ENCODE peak calls at places on chromosomes 13 and 19, in six cellular contexts. G is left ventricle myocardium inferior; V is body of pancreas; W is cardiac muscle cell; R is psoas muscle; Q is CD8-positive, alpha-beta memory T cell. A is an unnamed sample.

GRCh38 chr13:112968380-112968909 is 569 bp upstream of the MCF2L start:
- DNase-seq in W (peak), Q (peak), R (no peak), G (peak), V (peak), A (peak)

GRCh38 chr19:58361900-58362271 is 665 bp downstream of the ZNF497 start:
- DNase-seq in G (peak), Q (no peak), R (peak), W (no peak), V (peak), A (peak)

GRCh38 chr19:4375620-4376228 is 24.6 kb downstream of the SH3GL1 start:
- DNase-seq in R (peak), G (no peak), Q (no peak), V (peak), W (no peak), A (peak)

GRCh38 chr19:23313196-23313595 is 63.0 kb upstream of the ZNF724 start:
- DNase-seq in G (no peak), Q (no peak), R (no peak), V (no peak), W (no peak), A (no peak)

GRCh38 chr19:9362905-9363304 is at the start of gene ZNF177:
- DNase-seq in G (no peak), V (no peak), R (no peak), Q (no peak), W (no peak), A (no peak)

GRCh38 chr19:7602240-7602934 is 6.7 kb downstream of the CAMSAP3 start:
- DNase-seq in R (no peak), Q (no peak), W (no peak), G (no peak), V (peak), A (peak)

GRCh38 chr13:114222461-114222968 is 12.2 kb upstream of the CDC16 start:
- DNase-seq in W (peak), R (no peak), Q (no peak), G (no peak), V (peak), A (peak)

GRCh38 chr19:43609872-43610271 is 2.0 kb upstream of the SRRM5 start:
- DNase-seq in V (no peak), R (no peak), Q (no peak), G (no peak), W (no peak), A (no peak)

GRCh38 chr19:38892841-38893240 is 6.6 kb downstream of the SIRT2 start:
- DNase-seq in R (no peak), Q (no peak), G (no peak), V (no peak), W (no peak), A (no peak)

GRCh38 chr19:52648336-52648990 is 10.3 kb upstream of the ZNF83 start:
- DNase-seq in W (no peak), V (no peak), Q (no peak), G (no peak), R (no peak), A (no peak)

GRCh38 chr19:6674868-6675305 is 4.9 kb upstream of the TNFSF14 start:
- DNase-seq in Q (peak), R (peak), V (peak), W (no peak), G (peak), A (peak)

GRCh38 chr19:51691122-51692064 is 1.7 kb upstream of the SPACA6 start:
- DNase-seq in V (no peak), G (no peak), R (no peak), Q (no peak), W (peak), A (peak)

GRCh38 chr13:104357174-104357573 is 1291.0 kb upstream of the SLC10A2 start:
- DNase-seq in R (no peak), V (no peak), Q (no peak), W (no peak), G (no peak), A (no peak)

GRCh38 chr19:56577719-56578602 is 10.7 kb downstream of the ZNF470 start:
- DNase-seq in Q (no peak), G (no peak), W (no peak), R (no peak), V (no peak), A (no peak)
- H3K4me3 ChIP-seq in Q (no peak), G (no peak), W (no peak), R (no peak), V (no peak), A (no peak)

DNA sequence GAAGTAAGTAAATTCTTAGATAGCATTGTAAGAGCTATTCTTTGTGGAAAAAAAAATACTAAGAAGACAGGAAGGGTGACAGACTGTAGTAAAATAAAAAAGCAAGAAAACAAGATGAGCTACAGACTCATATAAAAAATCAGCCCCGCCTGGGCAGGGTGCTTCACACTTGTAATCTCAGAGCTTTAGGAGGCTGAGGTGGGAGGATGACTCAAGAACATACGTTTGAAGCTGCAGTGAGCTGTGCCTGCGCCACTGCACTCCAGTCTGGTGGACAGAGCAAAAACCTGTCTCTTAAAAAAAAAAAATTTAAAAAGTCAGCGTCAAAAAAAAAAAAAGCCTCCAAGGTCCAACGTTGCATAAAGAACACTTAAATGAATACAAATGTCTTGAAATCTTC is 102.1 kb downstream of the VWA8 start:
- DNase-seq in W (no peak), V (no peak), R (no peak), G (no peak), Q (no peak), A (no peak)
- H3K4me3 ChIP-seq in W (no peak), V (no peak), R (no peak), G (no peak), Q (no peak), A (no peak)

GRCh38 chr13:99961634-99962033 is 9.9 kb downstream of the ZIC5 start:
- DNase-seq in Q (no peak), V (no peak), G (no peak), W (no peak), R (no peak), A (no peak)

GRCh38 chr13:99958402-99959126 is 13.0 kb downstream of the ZIC5 start:
- DNase-seq in W (peak), V (no peak), Q (no peak), R (no peak), G (no peak), A (no peak)

GRCh38 chr13:99959127-99959529 is 12.4 kb downstream of the ZIC5 start:
- DNase-seq in G (no peak), R (no peak), Q (no peak), W (no peak), V (no peak), A (no peak)

GRCh38 chr13:99960663-99961440 is 10.7 kb downstream of the ZIC5 start:
- DNase-seq in R (no peak), V (no peak), W (no peak), Q (no peak), G (no peak), A (no peak)

DNA sequence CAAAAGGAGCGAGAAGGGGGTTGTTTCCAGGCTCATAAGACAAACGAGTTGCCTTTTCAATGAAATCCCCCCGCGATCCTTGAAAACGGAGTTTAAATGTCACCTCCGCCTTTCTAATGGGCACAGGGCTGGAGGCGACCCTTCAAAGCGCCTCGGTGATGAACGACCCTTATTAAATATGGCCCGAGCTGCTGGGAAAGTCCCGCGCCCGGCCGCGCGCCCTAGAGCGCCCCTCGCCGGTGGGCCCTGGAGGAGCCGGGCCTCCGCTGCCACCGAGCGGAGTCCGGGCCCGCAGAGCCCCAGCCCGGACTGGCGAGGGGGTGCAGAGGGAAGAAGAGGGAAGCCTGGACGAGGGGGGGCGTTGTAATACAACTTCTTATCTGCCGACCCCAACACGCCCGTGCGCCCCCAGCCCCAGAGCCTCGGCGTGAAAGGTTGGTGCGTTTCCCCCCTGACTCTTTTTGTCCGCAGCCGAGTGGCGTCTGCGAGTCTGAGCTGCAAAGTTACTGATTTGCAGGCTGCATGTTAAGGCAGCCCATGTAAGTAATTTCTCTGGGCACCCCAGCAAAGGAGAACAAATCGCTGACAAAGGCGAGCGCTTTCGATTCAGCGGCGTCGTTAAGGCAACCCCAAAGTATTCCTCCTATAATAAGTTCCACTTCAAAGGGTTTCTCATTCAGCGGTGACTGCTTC is 11.9 kb downstream of the ZIC5 start:
- DNase-seq in R (no peak), G (no peak), Q (no peak), W (peak), V (no peak), A (no peak)
- H3K4me3 ChIP-seq in R (peak), G (peak), Q (peak), W (peak), V (no peak), A (peak)

GRCh38 chr13:32256243-32256642 is 58.9 kb downstream of the ZAR1L start:
- DNase-seq in G (no peak), Q (no peak), V (no peak), W (no peak), R (no peak), A (no peak)

GRCh38 chr13:32255744-32256120 is 59.4 kb downstream of the ZAR1L start:
- DNase-seq in R (no peak), G (no peak), Q (no peak), V (no peak), W (no peak), A (no peak)

GRCh38 chr13:32253911-32254399 is 61.2 kb downstream of the ZAR1L start:
- DNase-seq in R (no peak), W (no peak), G (no peak), V (peak), Q (no peak), A (no peak)

GRCh38 chr13:32254416-32254815 is 60.7 kb downstream of the ZAR1L start:
- DNase-seq in R (no peak), Q (no peak), W (no peak), G (no peak), V (no peak), A (no peak)

DNA sequence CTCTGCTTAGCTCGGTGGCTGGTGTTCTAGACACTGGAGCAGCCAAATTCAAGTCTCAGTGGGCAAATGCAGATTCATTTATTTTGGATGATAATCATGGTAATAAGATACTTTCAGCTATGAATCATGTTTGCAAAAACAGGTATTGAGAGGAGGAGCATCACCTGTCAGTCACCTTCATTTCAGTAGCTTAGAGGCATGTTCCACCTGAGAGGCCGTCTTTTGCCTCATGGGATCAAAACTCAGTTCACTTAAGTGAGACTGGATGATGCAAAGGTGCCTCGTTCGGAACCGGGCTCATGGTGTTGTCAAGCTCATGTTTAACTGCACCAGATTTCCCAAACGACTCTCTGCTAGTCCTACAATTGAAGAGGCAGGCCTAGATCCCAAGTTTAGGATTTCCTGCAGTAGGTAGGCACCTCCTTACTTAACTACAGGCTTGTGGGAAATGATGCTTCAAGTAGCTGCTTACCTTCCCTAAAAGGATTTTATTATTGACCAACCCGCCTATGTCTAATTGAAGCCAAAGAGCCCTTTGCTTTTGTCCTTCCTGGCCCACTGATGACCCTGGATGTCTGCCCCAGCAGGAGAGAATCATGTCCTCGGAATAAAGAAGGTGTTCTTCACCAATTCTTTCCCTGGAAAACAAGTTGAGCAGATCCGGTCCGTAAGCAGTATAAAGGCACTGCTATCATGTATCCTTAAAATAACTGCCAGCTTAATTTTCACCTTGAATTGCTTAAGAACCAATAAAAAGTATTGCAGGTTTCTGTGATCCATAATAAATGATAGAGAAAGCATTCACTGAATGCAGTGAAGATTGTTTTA is 60.0 kb downstream of the ZAR1L start:
- DNase-seq in R (no peak), G (no peak), V (no peak), W (no peak), Q (no peak), A (no peak)
- H3K4me3 ChIP-seq in R (peak), G (peak), V (no peak), W (no peak), Q (no peak), A (peak)

DNA sequence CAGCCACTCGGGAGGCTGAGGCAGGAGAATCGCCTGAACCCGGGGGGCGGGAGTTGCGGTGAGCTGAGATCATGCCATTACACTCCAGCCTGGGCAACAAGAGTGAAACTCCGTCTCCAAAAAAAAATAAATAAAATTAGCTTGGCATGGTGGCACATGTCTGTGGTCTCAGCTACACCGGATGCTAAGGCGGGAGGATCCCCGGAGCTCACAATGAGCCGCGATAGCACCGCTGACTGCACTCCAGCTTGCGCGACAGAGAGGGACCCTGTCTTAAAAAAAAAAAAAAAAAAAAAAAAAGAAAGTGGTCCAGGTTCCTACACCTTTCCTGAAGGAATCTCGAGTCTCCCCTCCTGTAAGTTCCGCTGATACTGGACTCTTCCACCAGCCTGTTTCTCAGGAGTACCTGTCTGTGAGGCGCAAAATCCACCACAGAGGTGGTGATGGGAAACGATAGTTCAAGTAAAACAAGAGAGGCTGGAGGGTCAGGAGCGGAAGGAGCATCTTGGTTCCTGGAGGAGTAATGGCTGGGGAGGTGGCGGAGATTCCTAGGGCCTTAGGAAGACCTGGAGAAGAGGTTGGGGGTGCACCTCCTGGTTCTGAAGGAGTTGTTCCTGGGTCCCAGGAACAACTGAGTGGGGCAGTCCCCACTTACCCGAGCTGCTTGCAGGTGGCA is 468 bp downstream of the FUT1 start:
- DNase-seq in Q (no peak), V (no peak), G (no peak), W (no peak), R (no peak), A (no peak)
- H3K4me3 ChIP-seq in Q (peak), V (peak), G (peak), W (peak), R (peak), A (peak)

GRCh38 chr19:44755219-44755618 is 6.7 kb downstream of the BCL3 start:
- DNase-seq in Q (no peak), W (no peak), R (no peak), G (no peak), V (no peak), A (no peak)
- H3K4me3 ChIP-seq in Q (peak), W (no peak), R (peak), G (peak), V (no peak), A (no peak)

GRCh38 chr19:3178377-3178972 is at the start of gene S1PR4:
- DNase-seq in W (no peak), Q (peak), V (no peak), G (no peak), R (no peak), A (peak)

GRCh38 chr19:3175761-3176714 is 2.5 kb upstream of the S1PR4 start:
- DNase-seq in R (no peak), W (no peak), V (peak), Q (peak), G (no peak), A (no peak)

GRCh38 chr19:3176715-3177501 is 1.7 kb upstream of the S1PR4 start:
- DNase-seq in W (no peak), G (no peak), R (no peak), Q (peak), V (no peak), A (peak)

GRCh38 chr19:3178973-3179738 is 587 bp downstream of the S1PR4 start:
- DNase-seq in V (no peak), Q (no peak), R (no peak), G (no peak), W (no peak), A (no peak)

DNA sequence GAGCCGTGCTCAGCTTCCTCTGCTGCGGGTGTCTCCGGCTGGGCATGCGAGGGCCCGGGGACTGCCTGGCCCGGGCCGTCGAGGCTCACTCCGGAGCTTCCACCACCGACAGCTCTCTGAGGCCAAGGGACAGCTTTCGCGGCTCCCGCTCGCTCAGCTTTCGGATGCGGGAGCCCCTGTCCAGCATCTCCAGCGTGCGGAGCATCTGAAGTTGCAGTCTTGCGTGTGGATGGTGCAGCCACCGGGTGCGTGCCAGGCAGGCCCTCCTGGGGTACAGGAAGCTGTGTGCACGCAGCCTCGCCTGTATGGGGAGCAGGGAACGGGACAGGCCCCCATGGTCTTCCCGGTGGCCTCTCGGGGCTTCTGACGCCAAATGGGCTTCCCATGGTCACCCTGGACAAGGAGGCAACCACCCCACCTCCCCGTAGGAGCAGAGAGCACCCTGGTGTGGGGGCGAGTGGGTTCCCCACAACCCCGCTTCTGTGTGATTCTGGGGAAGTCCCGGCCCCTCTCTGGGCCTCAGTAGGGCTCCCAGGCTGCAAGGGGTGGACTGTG is 1.2 kb downstream of the S1PR4 start:
- DNase-seq in Q (no peak), R (no peak), W (no peak), G (no peak), V (no peak), A (no peak)
- H3K4me3 ChIP-seq in Q (peak), R (no peak), W (no peak), G (peak), V (no peak), A (no peak)

GRCh38 chr19:2089727-2090053 is 6.4 kb downstream of the MOB3A start:
- DNase-seq in Q (no peak), R (no peak), G (no peak), V (no peak), W (no peak), A (no peak)
- H3K4me3 ChIP-seq in Q (no peak), R (peak), G (peak), V (no peak), W (no peak), A (no peak)

GRCh38 chr13:94054159-94054558 is 425.3 kb downstream of the DCT start:
- DNase-seq in R (no peak), Q (no peak), W (peak), V (no peak), G (no peak), A (no peak)
- H3K4me3 ChIP-seq in R (no peak), Q (no peak), W (no peak), V (no peak), G (no peak), A (no peak)

GRCh38 chr19:41914191-41914834 is 13.9 kb downstream of the ERFL start:
- DNase-seq in W (no peak), G (no peak), V (no peak), Q (no peak), R (no peak), A (no peak)

GRCh38 chr19:41916033-41916424 is 12.2 kb downstream of the ERFL start:
- DNase-seq in G (no peak), V (no peak), Q (no peak), R (no peak), W (no peak), A (no peak)

GRCh38 chr19:41913476-41914190 is 14.6 kb downstream of the ERFL start:
- DNase-seq in V (no peak), R (no peak), W (no peak), G (no peak), Q (no peak), A (peak)

GRCh38 chr19:41914906-41915247 is 13.4 kb downstream of the ERFL start:
- DNase-seq in R (no peak), Q (no peak), W (no peak), V (no peak), G (no peak), A (no peak)

DNA sequence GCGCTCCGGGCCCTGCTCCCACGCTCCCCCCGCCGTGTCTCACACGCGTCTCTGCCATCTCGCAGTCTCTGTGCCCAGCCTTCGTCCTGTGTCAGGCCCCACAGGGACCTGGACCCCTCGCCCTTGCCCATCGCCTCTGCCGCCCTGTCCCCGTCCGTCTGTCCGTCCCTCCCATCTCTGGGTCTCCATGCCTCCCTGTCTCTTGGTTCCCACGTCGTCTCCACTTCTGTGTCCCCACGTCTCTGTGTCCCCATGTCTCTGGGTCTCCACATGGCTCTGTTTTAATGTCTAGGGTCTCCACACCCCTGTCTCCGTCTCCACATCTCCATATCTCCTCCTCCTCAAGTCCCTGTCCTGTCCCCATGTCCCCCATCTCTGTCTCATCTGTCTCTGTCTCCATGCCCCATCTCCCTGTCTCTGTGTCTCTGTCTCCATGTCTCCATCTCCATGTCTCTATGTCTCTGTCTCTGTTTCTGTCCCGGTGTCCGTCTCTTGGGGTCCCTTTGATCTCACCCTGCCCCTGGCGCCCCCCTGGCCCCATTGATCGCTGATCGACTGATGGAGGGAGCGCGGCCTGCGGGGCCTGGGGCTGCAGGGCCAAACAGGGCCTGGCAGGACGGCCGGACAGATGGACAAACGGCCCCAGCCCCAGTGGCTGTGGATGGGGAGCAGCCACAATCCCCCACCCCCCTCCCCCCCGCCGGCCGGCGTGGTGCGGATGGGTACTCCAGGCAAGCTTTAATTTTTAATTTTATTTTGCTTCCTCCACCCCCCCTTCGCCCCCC is 12.8 kb downstream of the ERFL start:
- DNase-seq in W (no peak), V (no peak), R (no peak), Q (no peak), G (no peak), A (no peak)
- H3K4me3 ChIP-seq in W (no peak), V (no peak), R (no peak), Q (peak), G (no peak), A (no peak)